ENCODE peak calls at places on chromosomes 3 and 15, in five cellular contexts. One of them, this sample, is unnamed.

GRCh38 chr3:122974764-122975162 is 52.8 kb downstream of the SEMA5B start:
- DNase-seq in SK-N-SH: no peak
- DNase-seq in HCT116: no peak
- DNase-seq in HepG2: no peak
- DNase-seq in GM12878: no peak
- DNase-seq in this sample: no peak

GRCh38 chr3:27219127-27219860 is 149.9 kb downstream of the NEK10 start:
- DNase-seq in SK-N-SH: no peak
- DNase-seq in HCT116: no peak
- DNase-seq in HepG2: no peak
- DNase-seq in GM12878: no peak
- DNase-seq in this sample: no peak

GRCh38 chr3:171018151-171018935 is 8.2 kb downstream of the SLC2A2 start:
- DNase-seq in SK-N-SH: no peak
- DNase-seq in HCT116: no peak
- DNase-seq in HepG2: no peak
- DNase-seq in GM12878: no peak
- DNase-seq in this sample: no peak

GRCh38 chr3:142904639-142905441 is 16.0 kb upstream of the PCOLCE2 start:
- DNase-seq in SK-N-SH: no peak
- DNase-seq in HCT116: no peak
- DNase-seq in HepG2: peak; percentile 15
- DNase-seq in GM12878: no peak
- DNase-seq in this sample: peak; percentile 31

GRCh38 chr3:72487078-72487765 is 361.0 kb downstream of the SHQ1 start:
- DNase-seq in SK-N-SH: no peak
- DNase-seq in HCT116: peak; percentile 19
- DNase-seq in HepG2: peak; percentile 5
- DNase-seq in GM12878: no peak
- DNase-seq in this sample: no peak

GRCh38 chr15:83278191-83278590 is 6.3 kb downstream of the BNC1 start:
- DNase-seq in SK-N-SH: no peak
- DNase-seq in HCT116: no peak
- DNase-seq in HepG2: no peak
- DNase-seq in GM12878: no peak
- DNase-seq in this sample: no peak

GRCh38 chr15:47203993-47204392 is 513.3 kb upstream of the SEMA6D start:
- DNase-seq in SK-N-SH: no peak
- DNase-seq in HCT116: no peak
- DNase-seq in HepG2: no peak
- DNase-seq in GM12878: no peak
- DNase-seq in this sample: no peak

GRCh38 chr3:23992051-23992628 is 47.1 kb downstream of the NR1D2 start:
- DNase-seq in SK-N-SH: peak; percentile 55
- DNase-seq in HCT116: no peak
- DNase-seq in HepG2: no peak
- DNase-seq in GM12878: no peak
- DNase-seq in this sample: no peak

GRCh38 chr15:36210426-36210825 is 369.0 kb upstream of the CDIN1 start:
- DNase-seq in SK-N-SH: no peak
- DNase-seq in HCT116: no peak
- DNase-seq in HepG2: no peak
- DNase-seq in GM12878: no peak
- DNase-seq in this sample: no peak

GRCh38 chr15:33561407-33561806 is 250.6 kb downstream of the RYR3 start:
- DNase-seq in SK-N-SH: no peak
- DNase-seq in HCT116: no peak
- DNase-seq in HepG2: no peak
- DNase-seq in GM12878: no peak
- DNase-seq in this sample: no peak

GRCh38 chr3:12893247-12893646 is 51.9 kb upstream of the RPL32 start:
- DNase-seq in SK-N-SH: no peak
- DNase-seq in HCT116: no peak
- DNase-seq in HepG2: no peak
- DNase-seq in GM12878: no peak
- DNase-seq in this sample: no peak

GRCh38 chr15:64699767-64700388 is 75.5 kb downstream of the RBPMS2 start:
- DNase-seq in SK-N-SH: peak; percentile 49
- DNase-seq in HCT116: no peak
- DNase-seq in HepG2: no peak
- DNase-seq in GM12878: no peak
- DNase-seq in this sample: peak; percentile 92

GRCh38 chr15:84079885-84080777 is 155.4 kb upstream of the GOLGA6L4 start:
- DNase-seq in SK-N-SH: peak; percentile 73
- DNase-seq in HCT116: no peak
- DNase-seq in HepG2: no peak
- DNase-seq in GM12878: no peak
- DNase-seq in this sample: no peak

GRCh38 chr15:61182955-61183354 is 46.1 kb downstream of the RORA start:
- DNase-seq in SK-N-SH: no peak
- DNase-seq in HCT116: no peak
- DNase-seq in HepG2: no peak
- DNase-seq in GM12878: no peak
- DNase-seq in this sample: no peak

GRCh38 chr3:197317250-197317963 is 19.0 kb upstream of the DLG1 start:
- DNase-seq in SK-N-SH: no peak
- DNase-seq in HCT116: peak; percentile 72
- DNase-seq in HepG2: no peak
- DNase-seq in GM12878: no peak
- DNase-seq in this sample: peak; percentile 58

GRCh38 chr15:77659350-77660321 is 26.9 kb upstream of the LINGO1 start:
- DNase-seq in SK-N-SH: peak; percentile 91
- DNase-seq in HCT116: peak; percentile 34
- DNase-seq in HepG2: peak; percentile 74
- DNase-seq in GM12878: no peak
- DNase-seq in this sample: peak; percentile 69

GRCh38 chr3:132730891-132731580 is 8.8 kb upstream of the NPHP3 start:
- DNase-seq in SK-N-SH: peak; percentile 46
- DNase-seq in HCT116: no peak
- DNase-seq in HepG2: peak; percentile 33
- DNase-seq in GM12878: no peak
- DNase-seq in this sample: peak; percentile 82

GRCh38 chr15:34456658-34457057 is 19.1 kb upstream of the GOLGA8A start:
- DNase-seq in SK-N-SH: no peak
- DNase-seq in HCT116: no peak
- DNase-seq in HepG2: no peak
- DNase-seq in GM12878: no peak
- DNase-seq in this sample: no peak

GRCh38 chr15:63367390-63367789 is 14.3 kb downstream of the CA12 start:
- DNase-seq in SK-N-SH: no peak
- DNase-seq in HCT116: no peak
- DNase-seq in HepG2: no peak
- DNase-seq in GM12878: no peak
- DNase-seq in this sample: no peak

GRCh38 chr3:13895155-13896105 is 15.6 kb upstream of the WNT7A start:
- DNase-seq in SK-N-SH: peak; percentile 98
- DNase-seq in HCT116: peak; percentile 77
- DNase-seq in HepG2: peak; percentile 69
- DNase-seq in GM12878: peak; percentile 47
- DNase-seq in this sample: peak; percentile 92

GRCh38 chr15:26771168-26771916 is 1.5 kb downstream of the GABRB3 start:
- DNase-seq in SK-N-SH: peak; percentile 60
- DNase-seq in HCT116: no peak
- DNase-seq in HepG2: peak; percentile 2
- DNase-seq in GM12878: no peak
- DNase-seq in this sample: peak; percentile 24

GRCh38 chr15:26665950-26666921 is 106.6 kb downstream of the GABRB3 start:
- DNase-seq in SK-N-SH: no peak
- DNase-seq in HCT116: no peak
- DNase-seq in HepG2: no peak
- DNase-seq in GM12878: no peak
- DNase-seq in this sample: no peak

DNA sequence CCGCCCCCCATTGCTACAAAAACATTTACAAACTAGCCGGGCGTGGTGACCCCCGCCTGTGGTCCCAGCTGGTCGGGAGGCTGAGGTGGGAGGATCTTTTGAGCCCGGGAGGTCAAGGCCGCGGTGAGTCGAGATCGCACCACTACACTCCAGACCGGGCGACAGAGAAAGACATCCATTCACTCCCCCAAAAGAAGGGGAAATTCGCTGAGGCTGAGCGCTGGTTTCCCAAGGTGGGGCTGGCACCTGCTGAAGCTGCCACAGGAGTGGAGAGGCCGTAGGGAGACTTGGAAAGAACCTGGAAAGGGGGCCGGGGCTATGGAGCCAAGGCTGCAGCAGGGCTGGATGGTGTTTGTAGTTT is 735 bp upstream of the CRTC3 start:
- DNase-seq in SK-N-SH: no peak
- DNase-seq in HCT116: no peak
- DNase-seq in HepG2: no peak
- DNase-seq in GM12878: no peak
- DNase-seq in this sample: no peak
- TF ChIP-seq JUND in SK-N-SH: no peak
- TF ChIP-seq JUND in HCT116: no peak
- TF ChIP-seq JUND in HepG2: no peak
- TF ChIP-seq JUND in GM12878: no peak
- TF ChIP-seq JUND in this sample: no peak

DNA sequence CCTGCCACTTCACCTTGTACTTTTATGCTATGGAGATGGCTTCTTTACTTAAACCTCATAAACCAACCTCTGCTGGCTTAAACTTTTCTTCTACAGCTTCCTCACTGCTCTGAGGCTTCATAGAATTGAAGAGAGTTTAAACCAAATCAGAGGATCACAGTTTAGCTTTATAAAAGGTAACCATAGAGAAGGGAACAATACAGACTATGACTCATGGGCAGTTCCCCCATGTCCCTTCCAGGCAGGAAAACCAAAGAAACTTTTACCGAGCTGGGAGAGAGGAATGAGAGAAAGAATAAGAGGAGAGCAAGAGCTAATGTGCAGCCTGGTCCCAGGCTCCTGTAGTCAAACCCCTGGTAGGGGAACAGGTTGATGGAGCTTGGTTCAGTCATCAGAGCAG is 53.9 kb upstream of the NEDD4 start:
- DNase-seq in SK-N-SH: no peak
- DNase-seq in HCT116: no peak
- DNase-seq in HepG2: no peak
- DNase-seq in GM12878: no peak
- DNase-seq in this sample: no peak
- TF ChIP-seq JUND in SK-N-SH: no peak
- TF ChIP-seq JUND in HCT116: no peak
- TF ChIP-seq JUND in HepG2: no peak
- TF ChIP-seq JUND in GM12878: no peak
- TF ChIP-seq JUND in this sample: no peak

DNA sequence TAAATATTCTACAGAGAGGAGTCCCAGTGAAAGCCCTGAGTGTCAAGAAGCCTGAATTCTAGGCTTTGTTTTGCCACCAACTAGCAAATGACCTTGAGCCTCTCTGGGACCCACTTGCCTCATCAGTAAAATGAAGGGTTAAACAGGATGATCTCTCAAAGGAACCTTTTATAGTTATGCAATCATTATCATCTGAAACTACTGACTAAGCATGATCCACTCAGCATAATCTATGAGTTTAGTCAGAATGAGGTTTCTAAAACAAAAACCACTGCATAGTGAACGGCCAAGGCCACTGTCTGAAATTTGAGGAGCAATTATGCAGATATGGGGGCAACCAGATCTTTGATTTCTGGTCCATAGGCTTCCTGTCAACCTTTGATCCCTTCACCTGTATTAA is 319.0 kb downstream of the MECOM start:
- DNase-seq in SK-N-SH: no peak
- DNase-seq in HCT116: no peak
- DNase-seq in HepG2: no peak
- DNase-seq in GM12878: no peak
- DNase-seq in this sample: no peak
- TF ChIP-seq JUND in SK-N-SH: no peak
- TF ChIP-seq JUND in HCT116: no peak
- TF ChIP-seq JUND in HepG2: no peak
- TF ChIP-seq JUND in GM12878: no peak
- TF ChIP-seq JUND in this sample: no peak

GRCh38 chr15:24777307-24777706 is 101.7 kb downstream of the NPAP1 start:
- DNase-seq in SK-N-SH: no peak
- DNase-seq in HCT116: no peak
- DNase-seq in HepG2: no peak
- DNase-seq in GM12878: no peak
- DNase-seq in this sample: no peak

GRCh38 chr15:24772256-24772655 is 96.7 kb downstream of the NPAP1 start:
- DNase-seq in SK-N-SH: no peak
- DNase-seq in HCT116: no peak
- DNase-seq in HepG2: no peak
- DNase-seq in GM12878: no peak
- DNase-seq in this sample: no peak

DNA sequence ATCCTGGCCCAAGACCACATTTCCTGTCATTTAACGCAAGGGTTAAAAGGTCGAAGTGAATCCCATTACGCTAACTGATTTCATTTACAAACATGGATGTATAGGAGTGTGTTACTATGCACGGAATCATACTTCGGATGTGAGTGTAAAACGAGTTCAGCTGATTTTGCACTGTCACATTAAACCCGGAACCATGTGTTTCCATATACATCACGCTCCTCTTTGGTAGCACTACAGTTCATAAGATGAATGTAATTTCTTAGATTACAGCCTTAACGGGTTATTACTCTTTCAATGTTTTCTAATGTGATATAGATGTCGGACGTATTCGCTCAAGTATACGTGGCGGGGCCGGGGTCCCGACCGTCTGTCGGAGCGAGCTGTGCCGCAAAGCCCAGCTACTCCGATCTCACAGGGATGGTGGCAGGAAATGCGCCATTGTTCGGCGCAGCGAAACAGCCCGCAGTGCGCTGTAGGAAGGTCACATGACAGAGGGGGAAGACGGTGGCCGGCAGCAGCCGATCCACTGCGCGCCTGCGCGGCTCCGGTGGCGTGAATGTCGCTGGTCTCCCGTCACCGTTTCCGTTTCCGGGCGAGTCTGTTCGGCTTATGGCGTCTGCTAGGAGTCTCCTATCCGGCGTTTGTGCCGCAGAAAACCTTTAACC is 97.3 kb downstream of the NPAP1 start:
- DNase-seq in SK-N-SH: peak; percentile 77
- DNase-seq in HCT116: no peak
- DNase-seq in HepG2: peak; percentile 67
- DNase-seq in GM12878: no peak
- DNase-seq in this sample: peak; percentile 15
- TF ChIP-seq JUND in SK-N-SH: no peak
- TF ChIP-seq JUND in HCT116: no peak
- TF ChIP-seq JUND in HepG2: no peak
- TF ChIP-seq JUND in GM12878: no peak
- TF ChIP-seq JUND in this sample: no peak

This sample was measured in T47D.